ENCODE peak calls at places on chromosome 14, in five cellular contexts. H is ovary, L is A549, I is GM12891, W is H54. K is an unnamed sample.

GRCh38 chr14:75328575-75328974 is 49.9 kb downstream of the FOS start:
- DNase-seq in L (no peak), H (no peak), I (no peak), W (no peak), K (no peak)

GRCh38 chr14:102683399-102684275 is 91.2 kb downstream of the RCOR1 start:
- DNase-seq in W (no peak), I (no peak), H (no peak), L (no peak), K (no peak)

GRCh38 chr14:100224229-100224628 is 14.7 kb upstream of the YY1 start:
- DNase-seq in L (no peak), I (no peak), H (no peak), W (no peak), K (no peak)

GRCh38 chr14:88258026-88258425 is 65.0 kb downstream of the KCNK10 start:
- DNase-seq in H (no peak), L (no peak), I (no peak), W (no peak), K (no peak)

GRCh38 chr14:104526723-104527645 is 52.6 kb upstream of the C14orf180 start:
- DNase-seq in L (no peak), I (no peak), H (no peak), W (no peak), K (no peak)

GRCh38 chr14:96225745-96226151 is 21.1 kb downstream of the BDKRB2 start:
- DNase-seq in I (no peak), L (peak), H (no peak), W (peak), K (no peak)

GRCh38 chr14:98698341-98698740 is 573.7 kb downstream of the BCL11B start:
- DNase-seq in I (no peak), H (no peak), L (no peak), W (no peak), K (no peak)

GRCh38 chr14:103558071-103558882 is 4.2 kb downstream of the BAG5 start:
- DNase-seq in H (no peak), L (no peak), W (no peak), I (no peak), K (no peak)

GRCh38 chr14:57512221-57512620 is 18.6 kb upstream of the CCDC198 start:
- DNase-seq in H (no peak), L (no peak), I (no peak), W (no peak), K (no peak)

GRCh38 chr14:93184391-93185332 is at the start of the genes LYSET and MOAP1:
- DNase-seq in I (peak), H (peak), L (peak), W (peak), K (peak)

GRCh38 chr14:65260786-65261185 is 151.7 kb upstream of the FUT8 start:
- DNase-seq in W (no peak), H (no peak), I (no peak), L (no peak), K (no peak)

DNA sequence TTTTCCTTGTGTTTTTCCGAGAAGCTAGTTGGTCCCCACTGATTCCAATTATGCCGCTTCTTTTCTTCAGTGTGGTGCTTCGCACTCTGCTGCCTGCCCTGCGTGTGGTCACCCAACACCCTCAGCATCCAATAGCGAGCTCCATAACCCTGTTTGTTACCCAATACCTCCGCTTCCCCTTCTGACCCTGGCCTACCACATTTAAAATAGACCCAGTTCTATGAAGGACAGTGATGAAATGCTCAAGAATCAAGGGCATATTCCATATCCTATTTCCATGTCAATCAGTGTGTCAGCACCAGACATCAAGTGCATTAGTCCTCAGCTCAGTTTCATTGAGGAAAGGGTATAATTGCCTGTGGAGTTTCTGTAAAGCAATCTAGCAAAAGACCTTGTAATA is 9.5 kb downstream of the NDRG2 start:
- DNase-seq in L (no peak), I (no peak), H (no peak), W (no peak), K (no peak)
- TF ChIP-seq POLR2A in L (no peak), I (no peak), H (no peak), W (no peak), K (no peak)

DNA sequence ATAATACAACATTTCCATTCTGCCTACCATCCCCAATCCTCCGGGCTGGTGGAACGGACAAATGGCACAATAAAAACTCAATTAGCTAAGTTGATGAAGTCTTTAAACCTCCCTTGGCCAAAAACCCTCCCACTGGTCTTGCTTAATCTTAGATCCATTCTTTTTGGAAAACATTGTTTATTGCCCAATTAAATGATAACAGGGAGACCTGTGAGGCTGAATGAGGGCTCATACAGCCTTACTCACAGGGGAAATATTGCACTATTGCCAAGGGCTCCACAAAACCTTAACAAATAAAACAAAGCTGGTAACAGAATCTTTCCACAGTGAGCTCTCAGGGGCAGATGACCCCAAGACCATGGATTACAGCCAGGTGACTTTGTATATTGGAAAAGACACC is 7.8 kb upstream of the PSMC1 start:
- DNase-seq in W (no peak), H (no peak), I (no peak), L (no peak), K (no peak)
- TF ChIP-seq POLR2A in W (no peak), H (no peak), I (no peak), L (no peak), K (no peak)

GRCh38 chr14:63641473-63642228 is at the start of gene WDR89:
- DNase-seq in I (peak), W (peak), L (peak), H (peak), K (peak)
- TF ChIP-seq POLR2A in I (peak), W (peak), L (peak), H (peak), K (peak)

GRCh38 chr14:85061256-85061655 is 468.7 kb upstream of the FLRT2 start:
- DNase-seq in L (no peak), I (no peak), H (no peak), W (no peak), K (no peak)
- TF ChIP-seq POLR2A in L (no peak), I (no peak), H (no peak), W (no peak), K (no peak)

GRCh38 chr14:89519000-89519399 is 102.0 kb upstream of the FOXN3 start:
- DNase-seq in I (no peak), W (no peak), L (no peak), H (no peak), K (no peak)

GRCh38 chr14:89516173-89516572 is 99.1 kb upstream of the FOXN3 start:
- DNase-seq in L (no peak), W (no peak), H (no peak), I (no peak), K (no peak)

GRCh38 chr14:89524412-89524811 is 107.4 kb upstream of the FOXN3 start:
- DNase-seq in I (no peak), L (no peak), H (no peak), W (no peak), K (no peak)

DNA sequence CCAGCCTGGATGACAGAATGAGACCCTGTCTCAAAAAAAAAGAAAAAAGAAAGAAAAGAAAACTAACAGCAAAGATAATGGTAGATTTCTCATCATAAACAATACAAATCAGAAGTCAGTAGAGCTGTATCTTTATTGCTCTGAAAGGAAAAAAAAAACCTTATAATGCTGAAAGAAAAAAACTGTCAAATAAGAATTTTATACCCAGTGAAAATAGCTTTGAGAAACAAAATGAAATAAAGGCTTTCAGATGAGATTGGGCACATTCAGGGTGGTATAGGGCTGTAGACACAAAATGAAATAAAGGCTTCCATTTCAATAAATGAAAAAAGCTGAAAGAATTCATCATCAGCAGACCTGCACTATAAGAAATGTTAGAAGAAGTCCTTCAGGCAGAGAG is 105.0 kb upstream of the FOXN3 start:
- DNase-seq in L (no peak), I (no peak), H (no peak), W (no peak), K (no peak)
- TF ChIP-seq POLR2A in L (no peak), I (no peak), H (no peak), W (no peak), K (no peak)

GRCh38 chr14:24802236-24802635 is 168.2 kb upstream of the GZMB start:
- DNase-seq in I (no peak), H (no peak), L (no peak), W (no peak), K (no peak)
- TF ChIP-seq POLR2A in I (no peak), H (no peak), L (no peak), W (no peak), K (no peak)

GRCh38 chr14:54929556-54929955 is 26.9 kb upstream of the GCH1 start:
- DNase-seq in L (no peak), H (no peak), I (no peak), W (no peak), K (peak)
- TF ChIP-seq POLR2A in L (no peak), H (no peak), I (no peak), W (no peak), K (no peak)

GRCh38 chr14:24296341-24297157 is 3.0 kb downstream of the DHRS1 start:
- DNase-seq in W (peak), H (peak), L (peak), I (peak), K (peak)
- TF ChIP-seq POLR2A in W (no peak), H (no peak), L (no peak), I (no peak), K (no peak)

GRCh38 chr14:20412876-20413784 is at the start of gene TEP1:
- DNase-seq in H (peak), W (peak), I (peak), L (peak), K (peak)
- TF ChIP-seq POLR2A in H (peak), W (peak), I (peak), L (peak), K (peak)

K was measured in erythroblast.